ENCODE peak calls at places on chromosomes 3 and 15, in four cellular contexts. W is NCI-H226, L is GM10248, A is hippocampal formation. V is an unnamed sample.

GRCh38 chr15:47674576-47675232 is 42.6 kb upstream of the SEMA6D start:
- DNase-seq in W (no peak), A (no peak), L (no peak), V (no peak)

GRCh38 chr3:172678068-172678467 is 32.8 kb downstream of the NCEH1 start:
- DNase-seq in A (no peak), L (no peak), W (no peak), V (no peak)

GRCh38 chr15:34682673-34683072 is 72.1 kb downstream of the GJD2 start:
- DNase-seq in L (no peak), W (peak; percentile 29), A (no peak), V (no peak)

GRCh38 chr3:177833392-177833791 is 636.1 kb upstream of the TBL1XR1 start:
- DNase-seq in W (no peak), L (no peak), A (no peak), V (no peak)

GRCh38 chr3:190892328-190893011 is 30.0 kb upstream of the GMNC start:
- DNase-seq in L (no peak), A (no peak), W (no peak), V (no peak)

GRCh38 chr3:146133436-146133835 is 27.5 kb downstream of the PLOD2 start:
- DNase-seq in W (peak; percentile 55), L (no peak), A (no peak), V (no peak)

GRCh38 chr3:17733768-17734167 is 8.7 kb downstream of the TBC1D5 start:
- DNase-seq in W (no peak), L (no peak), A (no peak), V (no peak)

GRCh38 chr15:43346305-43346704 is 15.9 kb upstream of the LCMT2 start:
- DNase-seq in W (no peak), A (no peak), L (no peak), V (no peak)

GRCh38 chr3:42101481-42101880 is 10.3 kb downstream of the TRAK1 start:
- DNase-seq in W (no peak), L (no peak), A (no peak), V (no peak)

GRCh38 chr15:78623786-78624497 is 3.1 kb upstream of the CHRNA3 start:
- DNase-seq in L (no peak), W (no peak), A (no peak), V (no peak)

GRCh38 chr3:72142028-72142427 is 357.1 kb upstream of the PROK2 start:
- DNase-seq in A (no peak), W (no peak), L (no peak), V (no peak)

GRCh38 chr3:126845910-126846309 is 137.0 kb upstream of the PLXNA1 start:
- DNase-seq in A (no peak), W (no peak), L (no peak), V (no peak)

GRCh38 chr15:85172846-85173490 is 191.3 kb downstream of the PDE8A start:
- DNase-seq in W (no peak), A (no peak), L (no peak), V (no peak)

V was measured in D721Med.